ENCODE peak calls at places on chromosomes 7 and 10, in five cellular contexts. One of them, this sample, is unnamed.

GRCh38 chr10:84845628-84846261 is 517.4 kb downstream of the CCSER2 start:
- DNase-seq in H9: peak
- DNase-seq in neuronal stem cell: peak
- DNase-seq in IMR-90: no peak
- DNase-seq in trophoblast cell: peak
- DNase-seq in this sample: peak

GRCh38 chr10:4663162-4663992 is 162.6 kb upstream of the AKR1E2 start:
- DNase-seq in H9: no peak
- DNase-seq in neuronal stem cell: no peak
- DNase-seq in IMR-90: peak
- DNase-seq in trophoblast cell: peak
- DNase-seq in this sample: peak

GRCh38 chr10:95628786-95629185 is 27.7 kb downstream of the ALDH18A1 start:
- DNase-seq in H9: no peak
- DNase-seq in neuronal stem cell: no peak
- DNase-seq in IMR-90: no peak
- DNase-seq in trophoblast cell: no peak
- DNase-seq in this sample: no peak

GRCh38 chr7:137930616-137931015 is 71.3 kb downstream of the CREB3L2 start:
- DNase-seq in H9: no peak
- DNase-seq in neuronal stem cell: no peak
- DNase-seq in IMR-90: peak
- DNase-seq in trophoblast cell: peak
- DNase-seq in this sample: no peak

GRCh38 chr10:110556296-110556695 is 11.2 kb upstream of the SMC3 start:
- DNase-seq in H9: no peak
- DNase-seq in neuronal stem cell: no peak
- DNase-seq in IMR-90: no peak
- DNase-seq in trophoblast cell: no peak
- DNase-seq in this sample: no peak

GRCh38 chr10:77452952-77453564 is 184.6 kb downstream of the KCNMA1 start:
- DNase-seq in H9: no peak
- DNase-seq in neuronal stem cell: no peak
- DNase-seq in IMR-90: no peak
- DNase-seq in trophoblast cell: peak
- DNase-seq in this sample: no peak

GRCh38 chr7:158843775-158844174 is 12.6 kb upstream of the DYNC2I1 start:
- DNase-seq in H9: no peak
- DNase-seq in neuronal stem cell: no peak
- DNase-seq in IMR-90: no peak
- DNase-seq in trophoblast cell: no peak
- DNase-seq in this sample: no peak

GRCh38 chr7:103504505-103505135 is 58.6 kb upstream of the SLC26A5 start:
- DNase-seq in H9: peak
- DNase-seq in neuronal stem cell: no peak
- DNase-seq in IMR-90: no peak
- DNase-seq in trophoblast cell: no peak
- DNase-seq in this sample: no peak

GRCh38 chr7:14585232-14585631 is 317.3 kb downstream of the DGKB start:
- DNase-seq in H9: no peak
- DNase-seq in neuronal stem cell: no peak
- DNase-seq in IMR-90: no peak
- DNase-seq in trophoblast cell: no peak
- DNase-seq in this sample: no peak

GRCh38 chr10:47184724-47185330 is 115.2 kb upstream of the GDF10 start:
- DNase-seq in H9: no peak
- DNase-seq in neuronal stem cell: no peak
- DNase-seq in IMR-90: no peak
- DNase-seq in trophoblast cell: no peak
- DNase-seq in this sample: no peak

GRCh38 chr10:89342219-89342966 is 14.6 kb downstream of the IFIT3 start:
- DNase-seq in H9: no peak
- DNase-seq in neuronal stem cell: no peak
- DNase-seq in IMR-90: peak
- DNase-seq in trophoblast cell: no peak
- DNase-seq in this sample: no peak

GRCh38 chr10:49177391-49178355 is 10.5 kb downstream of the TMEM273 start:
- DNase-seq in H9: no peak
- DNase-seq in neuronal stem cell: no peak
- DNase-seq in IMR-90: peak
- DNase-seq in trophoblast cell: peak
- DNase-seq in this sample: no peak

GRCh38 chr10:61130366-61130765 is 186.4 kb upstream of the RHOBTB1 start:
- DNase-seq in H9: no peak
- DNase-seq in neuronal stem cell: no peak
- DNase-seq in IMR-90: peak
- DNase-seq in trophoblast cell: no peak
- DNase-seq in this sample: no peak

GRCh38 chr10:6766061-6766460 is 186.0 kb upstream of the PRKCQ start:
- DNase-seq in H9: no peak
- DNase-seq in neuronal stem cell: no peak
- DNase-seq in IMR-90: peak
- DNase-seq in trophoblast cell: no peak
- DNase-seq in this sample: no peak

GRCh38 chr7:90666186-90666585 is 70.1 kb downstream of the CDK14 start:
- DNase-seq in H9: no peak
- DNase-seq in neuronal stem cell: no peak
- DNase-seq in IMR-90: peak
- DNase-seq in trophoblast cell: no peak
- DNase-seq in this sample: no peak

GRCh38 chr10:5766189-5766588 is 47.0 kb downstream of the GDI2 start:
- DNase-seq in H9: no peak
- DNase-seq in neuronal stem cell: no peak
- DNase-seq in IMR-90: no peak
- DNase-seq in trophoblast cell: no peak
- DNase-seq in this sample: no peak

GRCh38 chr10:22617516-22617915 is 96.9 kb downstream of the PIP4K2A start:
- DNase-seq in H9: no peak
- DNase-seq in neuronal stem cell: no peak
- DNase-seq in IMR-90: no peak
- DNase-seq in trophoblast cell: no peak
- DNase-seq in this sample: no peak

GRCh38 chr10:75469018-75469616 is 37.7 kb downstream of the LRMDA start:
- DNase-seq in H9: no peak
- DNase-seq in neuronal stem cell: no peak
- DNase-seq in IMR-90: peak
- DNase-seq in trophoblast cell: peak
- DNase-seq in this sample: no peak

GRCh38 chr10:54124209-54124890 is 676.7 kb downstream of the PCDH15 start:
- DNase-seq in H9: no peak
- DNase-seq in neuronal stem cell: no peak
- DNase-seq in IMR-90: no peak
- DNase-seq in trophoblast cell: no peak
- DNase-seq in this sample: no peak

GRCh38 chr10:71512213-71512745 is 115.6 kb downstream of the CDH23 start:
- DNase-seq in H9: no peak
- DNase-seq in neuronal stem cell: no peak
- DNase-seq in IMR-90: no peak
- DNase-seq in trophoblast cell: no peak
- DNase-seq in this sample: no peak

GRCh38 chr10:48307584-48307983 is 1.1 kb downstream of the MAPK8 start:
- DNase-seq in H9: no peak
- DNase-seq in neuronal stem cell: no peak
- DNase-seq in IMR-90: no peak
- DNase-seq in trophoblast cell: no peak
- DNase-seq in this sample: no peak

GRCh38 chr7:94453898-94454297 is 55.7 kb upstream of the CASD1 start:
- DNase-seq in H9: no peak
- DNase-seq in neuronal stem cell: no peak
- DNase-seq in IMR-90: no peak
- DNase-seq in trophoblast cell: no peak
- DNase-seq in this sample: no peak

GRCh38 chr10:91634246-91634645 is 1.4 kb upstream of the PPP1R3C start:
- DNase-seq in H9: no peak
- DNase-seq in neuronal stem cell: no peak
- DNase-seq in IMR-90: no peak
- DNase-seq in trophoblast cell: no peak
- DNase-seq in this sample: no peak

GRCh38 chr7:141012696-141013344 is 1.9 kb downstream of the MRPS33 start:
- DNase-seq in H9: no peak
- DNase-seq in neuronal stem cell: no peak
- DNase-seq in IMR-90: peak
- DNase-seq in trophoblast cell: no peak
- DNase-seq in this sample: peak

GRCh38 chr10:93680414-93681047 is 21.9 kb downstream of the FRA10AC1 start:
- DNase-seq in H9: no peak
- DNase-seq in neuronal stem cell: peak
- DNase-seq in IMR-90: peak
- DNase-seq in trophoblast cell: peak
- DNase-seq in this sample: peak

GRCh38 chr10:81127931-81128330 is 590.2 kb downstream of the SH2D4B start:
- DNase-seq in H9: no peak
- DNase-seq in neuronal stem cell: no peak
- DNase-seq in IMR-90: no peak
- DNase-seq in trophoblast cell: no peak
- DNase-seq in this sample: no peak

GRCh38 chr7:123748734-123749536 is at the start of gene WASL:
- DNase-seq in H9: peak
- DNase-seq in neuronal stem cell: peak
- DNase-seq in IMR-90: peak
- DNase-seq in trophoblast cell: peak
- DNase-seq in this sample: peak

GRCh38 chr10:87976101-87976743 is 112.8 kb downstream of the PTEN start:
- DNase-seq in H9: no peak
- DNase-seq in neuronal stem cell: no peak
- DNase-seq in IMR-90: peak
- DNase-seq in trophoblast cell: peak
- DNase-seq in this sample: no peak

GRCh38 chr10:122939819-122940543 is 14.0 kb downstream of the C10orf88 start:
- DNase-seq in H9: no peak
- DNase-seq in neuronal stem cell: no peak
- DNase-seq in IMR-90: peak
- DNase-seq in trophoblast cell: no peak
- DNase-seq in this sample: no peak

GRCh38 chr10:27145937-27146336 is 8.2 kb downstream of the YME1L1 start:
- DNase-seq in H9: no peak
- DNase-seq in neuronal stem cell: peak
- DNase-seq in IMR-90: no peak
- DNase-seq in trophoblast cell: no peak
- DNase-seq in this sample: no peak

GRCh38 chr7:326845-327304 is 36.9 kb downstream of the FOXL3 start:
- DNase-seq in H9: no peak
- DNase-seq in neuronal stem cell: no peak
- DNase-seq in IMR-90: peak
- DNase-seq in trophoblast cell: no peak
- DNase-seq in this sample: no peak

GRCh38 chr7:73809454-73810090 is 21.2 kb upstream of the CLDN4 start:
- DNase-seq in H9: peak
- DNase-seq in neuronal stem cell: no peak
- DNase-seq in IMR-90: no peak
- DNase-seq in trophoblast cell: peak
- DNase-seq in this sample: no peak

DNA sequence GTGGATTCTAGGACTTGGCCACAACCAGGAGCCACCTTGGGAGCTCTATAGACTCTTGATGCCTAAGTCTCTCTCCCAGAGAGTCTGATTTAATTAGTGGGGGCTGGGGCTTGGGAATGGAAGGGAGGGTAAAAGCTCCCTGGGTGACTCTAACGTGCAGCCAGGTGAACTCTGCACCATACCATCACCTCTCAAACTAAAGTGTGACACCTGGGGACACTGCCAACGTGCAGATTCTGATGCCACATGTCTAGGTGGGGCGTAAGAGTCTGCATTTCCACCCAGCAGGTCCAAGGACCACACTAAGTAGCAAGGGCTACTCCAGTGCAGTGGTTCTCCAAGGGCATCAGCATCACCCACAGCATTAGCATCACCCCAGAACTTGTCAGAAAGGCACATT is 28.3 kb downstream of the LRRC20 start:
- DNase-seq in H9: no peak
- DNase-seq in neuronal stem cell: no peak
- DNase-seq in IMR-90: no peak
- DNase-seq in trophoblast cell: no peak
- DNase-seq in this sample: no peak
- H2BK120ac ChIP-seq in H9: no peak
- H2BK120ac ChIP-seq in neuronal stem cell: no peak
- H2BK120ac ChIP-seq in IMR-90: no peak
- H2BK120ac ChIP-seq in trophoblast cell: no peak
- H2BK120ac ChIP-seq in this sample: no peak

DNA sequence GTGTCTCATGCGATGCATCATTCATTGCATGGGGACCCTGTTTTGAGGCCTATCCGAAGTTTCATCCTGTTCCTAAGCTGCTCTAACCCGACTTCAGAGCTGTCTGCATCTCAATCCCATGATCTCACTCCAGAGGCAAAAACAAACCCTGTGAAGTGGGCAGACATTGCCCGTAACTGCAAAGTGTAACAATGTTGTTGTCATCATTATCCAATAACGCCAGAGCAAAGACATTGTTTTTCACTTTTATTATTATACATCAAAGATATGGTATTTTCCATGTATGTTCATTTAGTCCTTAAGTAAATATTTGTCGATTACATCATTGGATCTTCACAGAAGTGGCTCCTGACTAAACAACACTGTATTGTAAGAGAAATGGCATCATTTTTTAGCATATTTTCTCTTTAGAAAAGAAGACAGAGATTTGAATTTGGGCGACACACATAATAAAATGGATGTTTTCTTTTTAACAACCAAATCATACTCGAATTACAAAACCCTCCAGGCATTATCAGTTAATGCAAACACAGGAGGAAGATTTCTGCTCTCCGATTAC is 246.6 kb downstream of the KLF6 start:
- DNase-seq in H9: no peak
- DNase-seq in neuronal stem cell: no peak
- DNase-seq in IMR-90: no peak
- DNase-seq in trophoblast cell: peak
- DNase-seq in this sample: peak
- H2BK120ac ChIP-seq in H9: no peak
- H2BK120ac ChIP-seq in neuronal stem cell: no peak
- H2BK120ac ChIP-seq in IMR-90: peak
- H2BK120ac ChIP-seq in trophoblast cell: no peak
- H2BK120ac ChIP-seq in this sample: no peak

GRCh38 chr7:130069978-130070899 is at the start of gene KLHDC10:
- DNase-seq in H9: peak
- DNase-seq in neuronal stem cell: peak
- DNase-seq in IMR-90: peak
- DNase-seq in trophoblast cell: peak
- DNase-seq in this sample: peak
- H2BK120ac ChIP-seq in H9: no peak
- H2BK120ac ChIP-seq in neuronal stem cell: no peak
- H2BK120ac ChIP-seq in IMR-90: peak
- H2BK120ac ChIP-seq in trophoblast cell: peak
- H2BK120ac ChIP-seq in this sample: peak

GRCh38 chr7:27964840-27965239 is 215.8 kb downstream of the JAZF1 start:
- DNase-seq in H9: no peak
- DNase-seq in neuronal stem cell: no peak
- DNase-seq in IMR-90: no peak
- DNase-seq in trophoblast cell: no peak
- DNase-seq in this sample: no peak

GRCh38 chr7:27965650-27966049 is 214.9 kb downstream of the JAZF1 start:
- DNase-seq in H9: no peak
- DNase-seq in neuronal stem cell: no peak
- DNase-seq in IMR-90: peak
- DNase-seq in trophoblast cell: no peak
- DNase-seq in this sample: no peak

GRCh38 chr7:27970350-27970749 is 210.2 kb downstream of the JAZF1 start:
- DNase-seq in H9: no peak
- DNase-seq in neuronal stem cell: no peak
- DNase-seq in IMR-90: no peak
- DNase-seq in trophoblast cell: no peak
- DNase-seq in this sample: no peak

GRCh38 chr7:27966219-27966780 is 214.3 kb downstream of the JAZF1 start:
- DNase-seq in H9: no peak
- DNase-seq in neuronal stem cell: no peak
- DNase-seq in IMR-90: no peak
- DNase-seq in trophoblast cell: no peak
- DNase-seq in this sample: no peak

GRCh38 chr7:27967639-27968038 is 213.0 kb downstream of the JAZF1 start:
- DNase-seq in H9: no peak
- DNase-seq in neuronal stem cell: no peak
- DNase-seq in IMR-90: no peak
- DNase-seq in trophoblast cell: no peak
- DNase-seq in this sample: no peak
- H2BK120ac ChIP-seq in H9: no peak
- H2BK120ac ChIP-seq in neuronal stem cell: no peak
- H2BK120ac ChIP-seq in IMR-90: no peak
- H2BK120ac ChIP-seq in trophoblast cell: no peak
- H2BK120ac ChIP-seq in this sample: no peak

This sample was measured in mesendoderm.